ENCODE peak calls at places on chromosomes 1 and 21, in six cellular contexts. X is T follicular helper cell, Q is astrocyte of the spinal cord, Y is posterior cingulate gyrus, A is NCI-H2107, N is T47D. E is an unnamed sample.

GRCh38 chr1:231584117-231584516 is 42.5 kb upstream of the DISC1 start:
- DNase-seq in X (no peak), Q (peak; percentile 68), Y (no peak), A (no peak), N (peak; percentile 66), E (no peak)

GRCh38 chr1:225470210-225470609 is 42.4 kb upstream of the LBR start:
- DNase-seq in X (no peak), Q (no peak), Y (no peak), A (no peak), N (no peak), E (no peak)

GRCh38 chr1:94122201-94122970 is 1.4 kb upstream of the ABCA4 start:
- DNase-seq in X (no peak), Q (peak; percentile 69), Y (no peak), A (no peak), N (no peak), E (no peak)

GRCh38 chr1:42931911-42932422 is 26.7 kb downstream of the SLC2A1 start:
- DNase-seq in X (peak; percentile 54), Q (no peak), Y (no peak), A (no peak), N (peak; percentile 87), E (no peak)

GRCh38 chr1:13829152-13829769 is 129.3 kb downstream of the PRDM2 start:
- DNase-seq in X (no peak), Q (no peak), Y (no peak), A (no peak), N (peak; percentile 63), E (no peak)

GRCh38 chr1:41902125-41902524 is 16.6 kb downstream of the HIVEP3 start:
- DNase-seq in X (no peak), Q (peak; percentile 71), Y (no peak), A (no peak), N (no peak), E (no peak)

GRCh38 chr1:95229042-95229441 is 5.0 kb upstream of the RWDD3 start:
- DNase-seq in X (no peak), Q (peak; percentile 45), Y (no peak), A (no peak), N (no peak), E (no peak)

GRCh38 chr1:21468597-21468996 is 28.7 kb downstream of the NBPF3 start:
- DNase-seq in X (no peak), Q (no peak), Y (no peak), A (no peak), N (peak; percentile 54), E (no peak)

GRCh38 chr1:81111818-81112217 is 688.9 kb upstream of the ADGRL2 start:
- DNase-seq in X (no peak), Q (peak; percentile 60), Y (no peak), A (no peak), N (no peak), E (no peak)

GRCh38 chr21:30612132-30612531 is 1.6 kb downstream of the KRTAP6-1 start:
- DNase-seq in X (no peak), Q (no peak), Y (no peak), A (no peak), N (no peak), E (no peak)

GRCh38 chr1:222627232-222627631 is 9.3 kb downstream of the MIA3 start:
- DNase-seq in X (no peak), Q (peak; percentile 36), Y (no peak), A (no peak), N (no peak), E (no peak)

GRCh38 chr1:207910678-207911354 is at the start of gene CD34:
- DNase-seq in X (no peak), Q (no peak), Y (peak; percentile 23), A (no peak), N (no peak), E (no peak)

GRCh38 chr1:68293609-68294353 is 61.5 kb upstream of the WLS start:
- DNase-seq in X (no peak), Q (peak; percentile 89), Y (no peak), A (no peak), N (no peak), E (no peak)

GRCh38 chr1:232628335-232629214 is 1.4 kb downstream of the SIPA1L2 start:
- DNase-seq in X (no peak), Q (peak; percentile 62), Y (no peak), A (no peak), N (peak; percentile 67), E (no peak)

GRCh38 chr1:94741510-94741909 is 78.6 kb upstream of the SLC44A3 start:
- DNase-seq in X (no peak), Q (no peak), Y (no peak), A (no peak), N (no peak), E (no peak)

GRCh38 chr1:167171286-167171929 is 49.3 kb upstream of the POU2F1 start:
- DNase-seq in X (no peak), Q (peak; percentile 55), Y (no peak), A (no peak), N (peak; percentile 28), E (no peak)

GRCh38 chr1:204046346-204046745 is 26.6 kb upstream of the SOX13 start:
- DNase-seq in X (no peak), Q (peak; percentile 29), Y (no peak), A (no peak), N (no peak), E (no peak)

GRCh38 chr1:201136696-201137392 is 9.9 kb upstream of the ASCL5 start:
- DNase-seq in X (no peak), Q (no peak), Y (no peak), A (no peak), N (no peak), E (no peak)

GRCh38 chr21:38945536-38946245 is 140.0 kb downstream of the ETS2 start:
- DNase-seq in X (no peak), Q (peak; percentile 86), Y (no peak), A (no peak), N (no peak), E (no peak)

GRCh38 chr1:12230549-12231275 is 882 bp downstream of the VPS13D start:
- DNase-seq in X (no peak), Q (no peak), Y (no peak), A (no peak), N (peak; percentile 76), E (no peak)

GRCh38 chr1:19764848-19765247 is 34.9 kb downstream of the TMCO4 start:
- DNase-seq in X (no peak), Q (peak; percentile 93), Y (no peak), A (no peak), N (no peak), E (no peak)

GRCh38 chr1:8303141-8303540 is 14.8 kb upstream of the SLC45A1 start:
- DNase-seq in X (no peak), Q (peak; percentile 42), Y (no peak), A (no peak), N (no peak), E (no peak)

GRCh38 chr1:48718116-48718630 is 58.5 kb downstream of the BEND5 start:
- DNase-seq in X (no peak), Q (no peak), Y (no peak), A (no peak), N (no peak), E (no peak)

GRCh38 chr1:206933333-206933945 is 11.7 kb upstream of the FCMR start:
- DNase-seq in X (peak; percentile 61), Q (no peak), Y (no peak), A (no peak), N (peak; percentile 28), E (no peak)

GRCh38 chr1:165352109-165352441 is 4.4 kb downstream of the LMX1A start:
- DNase-seq in X (no peak), Q (no peak), Y (no peak), A (no peak), N (no peak), E (no peak)

GRCh38 chr1:32758795-32759430 is 56.3 kb upstream of the SYNC start:
- DNase-seq in X (no peak), Q (no peak), Y (no peak), A (no peak), N (no peak), E (no peak)

GRCh38 chr1:119160851-119161250 is 20.4 kb upstream of the WARS2 start:
- DNase-seq in X (no peak), Q (peak; percentile 17), Y (no peak), A (no peak), N (peak; percentile 21), E (no peak)

GRCh38 chr21:31482460-31482859 is 138.4 kb upstream of the TIAM1 start:
- DNase-seq in X (no peak), Q (no peak), Y (no peak), A (no peak), N (no peak), E (no peak)

GRCh38 chr1:7430646-7431045 is 340.4 kb upstream of the VAMP3 start:
- DNase-seq in X (no peak), Q (no peak), Y (no peak), A (no peak), N (no peak), E (no peak)

GRCh38 chr1:27940297-27940696 is 5.5 kb downstream of the SMPDL3B start:
- DNase-seq in X (peak; percentile 61), Q (no peak), Y (no peak), A (no peak), N (no peak), E (no peak)